ENCODE peak calls at places on chromosome 3, in four cellular contexts. B is uterus, L is endothelial cell of umbilical vein, D is upper lobe of right lung. R is an unnamed sample. For H3K36me3, the result is how much of the 10 kb centered on the place peaks cover.

GRCh38 chr3:129929383-129929782 is 35.9 kb upstream of the TMCC1 start:
- DNase-seq in B (no peak), L (no peak), D (no peak), R (no peak)

GRCh38 chr3:149493315-149494021 is 19.0 kb downstream of the TM4SF4 start:
- DNase-seq in B (no peak), L (no peak), D (no peak), R (no peak)

GRCh38 chr3:120198305-120198878 is 86.6 kb downstream of the GPR156 start:
- DNase-seq in B (no peak), L (peak), D (no peak), R (no peak)

GRCh38 chr3:182414586-182414985 is 378.7 kb upstream of the ATP11B start:
- DNase-seq in B (no peak), L (no peak), D (no peak), R (no peak)

GRCh38 chr3:149273096-149273751 is 51.6 kb upstream of the CP start:
- DNase-seq in B (peak), L (peak), D (no peak), R (no peak)

GRCh38 chr3:117219296-117219695 is 509.7 kb downstream of the TUSC7 start:
- DNase-seq in B (no peak), L (no peak), D (no peak), R (no peak)

GRCh38 chr3:56980798-56981390 is 79.6 kb upstream of the SPATA12 start:
- DNase-seq in B (peak), L (peak), D (no peak), R (no peak)

GRCh38 chr3:161915283-161915682 is 418.7 kb downstream of the OTOL1 start:
- DNase-seq in B (no peak), L (no peak), D (no peak), R (no peak)

GRCh38 chr3:126269360-126269759 is 87.8 kb downstream of the KLF15 start:
- DNase-seq in B (no peak), L (no peak), D (no peak), R (no peak)

GRCh38 chr3:188734395-188734794 is 437.4 kb upstream of the TPRG1 start:
- DNase-seq in B (no peak), L (peak), D (no peak), R (no peak)

GRCh38 chr3:101780661-101781060 is 1.6 kb downstream of the NXPE3 start:
- DNase-seq in B (no peak), L (peak), D (no peak), R (no peak)

GRCh38 chr3:195540526-195540925 is 2.6 kb downstream of the PPP1R2 start:
- DNase-seq in B (no peak), L (no peak), D (no peak), R (no peak)

GRCh38 chr3:129736070-129736469 is 129.6 kb upstream of the PLXND1 start:
- DNase-seq in B (no peak), L (no peak), D (no peak), R (no peak)

GRCh38 chr3:10723991-10724390 is 92.0 kb upstream of the SLC6A11 start:
- DNase-seq in B (no peak), L (no peak), D (no peak), R (no peak)

GRCh38 chr3:134362670-134363380 is 11.4 kb downstream of the AMOTL2 start:
- DNase-seq in B (no peak), L (no peak), D (peak), R (no peak)

GRCh38 chr3:159732172-159733111 is 256.2 kb upstream of the IL12A start:
- DNase-seq in B (no peak), L (peak), D (no peak), R (no peak)

DNA sequence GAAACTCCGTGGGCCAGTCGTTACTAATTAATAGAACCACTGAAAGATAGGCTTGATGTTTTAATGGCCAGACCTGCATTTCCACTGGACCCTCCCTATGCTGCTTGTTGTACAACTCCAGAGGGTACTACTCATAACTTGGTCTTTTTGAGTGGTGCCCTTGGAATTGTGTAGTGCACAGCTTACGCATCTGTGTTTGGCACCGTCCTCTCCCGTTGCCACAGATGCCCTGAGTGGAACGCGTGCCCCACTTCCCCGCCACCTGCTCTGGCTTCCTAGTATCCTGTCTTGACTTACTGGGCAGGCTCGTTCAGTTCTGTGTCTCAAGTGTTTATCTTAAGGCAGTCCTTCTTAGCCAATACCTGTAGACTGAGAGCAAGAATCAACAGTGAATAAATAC is 78.7 kb downstream of the USP13 start:
- DNase-seq in B (no peak), L (no peak), D (peak), R (no peak)
- H3K27ac ChIP-seq in B (no peak), L (no peak), D (peak), R (no peak)

GRCh38 chr3:123785602-123786001 is 98.5 kb downstream of the MYLK start:
- DNase-seq in B (no peak), L (no peak), D (no peak), R (no peak)
- H3K36me3 ChIP-seq in B (under half), L (under half), D (under half), R (under half)

GRCh38 chr3:61452536-61452991 is 108.8 kb upstream of the PTPRG start:
- DNase-seq in B (no peak), L (no peak), D (no peak), R (no peak)
- H3K27ac ChIP-seq in B (no peak), L (no peak), D (no peak), R (no peak)

GRCh38 chr3:30282052-30282708 is 324.2 kb upstream of the TGFBR2 start:
- DNase-seq in B (no peak), L (peak), D (no peak), R (no peak)
- H3K36me3 ChIP-seq in B (under half), L (under half), D (under half), R (under half)

GRCh38 chr3:17552351-17552750 is 190.1 kb downstream of the TBC1D5 start:
- DNase-seq in B (no peak), L (no peak), D (no peak), R (no peak)
- H3K27ac ChIP-seq in B (no peak), L (no peak), D (no peak), R (no peak)

DNA sequence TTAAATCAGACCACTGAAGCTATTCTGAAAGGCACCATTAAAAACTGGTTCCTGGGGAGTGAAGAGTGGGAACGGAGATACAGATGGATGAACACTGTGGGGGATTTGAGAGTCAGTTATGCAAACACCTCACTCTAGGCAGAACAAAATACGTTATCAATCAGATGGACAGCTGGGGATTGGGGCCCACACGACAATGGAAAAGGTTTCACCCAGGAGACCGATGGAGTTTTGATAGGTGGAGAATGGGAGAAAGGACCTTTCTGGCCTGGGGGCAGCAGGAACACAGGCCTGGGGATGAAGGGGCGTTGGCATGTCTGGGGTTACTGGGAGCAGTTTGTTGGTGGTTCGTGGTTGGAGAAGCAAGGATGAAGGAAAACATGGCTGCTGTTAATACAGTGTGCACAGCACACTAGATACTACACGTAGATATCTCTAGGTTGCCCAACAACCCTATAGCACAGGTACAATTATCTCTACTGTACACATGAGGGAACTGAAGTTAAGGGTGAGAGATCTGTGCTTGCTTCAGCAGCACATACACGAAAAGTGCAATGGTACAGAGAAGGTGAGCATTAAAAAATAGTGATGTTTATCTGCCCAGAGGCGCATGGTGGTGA is 16.5 kb downstream of the ST6GAL1 start:
- DNase-seq in B (no peak), L (no peak), D (no peak), R (no peak)
- H3K36me3 ChIP-seq in B (under half), L (under half), D (under half), R (under half)

GRCh38 chr3:69058180-69058946 is 6.2 kb upstream of the TMF1 start:
- DNase-seq in B (no peak), L (no peak), D (no peak), R (no peak)

GRCh38 chr3:69058947-69059224 is 6.8 kb upstream of the TMF1 start:
- DNase-seq in B (no peak), L (no peak), D (no peak), R (no peak)

GRCh38 chr3:69063636-69064035 is 11.5 kb upstream of the TMF1 start:
- DNase-seq in B (no peak), L (no peak), D (no peak), R (no peak)

GRCh38 chr3:69065318-69065964 is 13.3 kb upstream of the TMF1 start:
- DNase-seq in B (no peak), L (no peak), D (no peak), R (no peak)

GRCh38 chr3:69059688-69060087 is 7.6 kb upstream of the TMF1 start:
- DNase-seq in B (no peak), L (no peak), D (no peak), R (no peak)
- H3K27ac ChIP-seq in B (no peak), L (no peak), D (no peak), R (no peak)

DNA sequence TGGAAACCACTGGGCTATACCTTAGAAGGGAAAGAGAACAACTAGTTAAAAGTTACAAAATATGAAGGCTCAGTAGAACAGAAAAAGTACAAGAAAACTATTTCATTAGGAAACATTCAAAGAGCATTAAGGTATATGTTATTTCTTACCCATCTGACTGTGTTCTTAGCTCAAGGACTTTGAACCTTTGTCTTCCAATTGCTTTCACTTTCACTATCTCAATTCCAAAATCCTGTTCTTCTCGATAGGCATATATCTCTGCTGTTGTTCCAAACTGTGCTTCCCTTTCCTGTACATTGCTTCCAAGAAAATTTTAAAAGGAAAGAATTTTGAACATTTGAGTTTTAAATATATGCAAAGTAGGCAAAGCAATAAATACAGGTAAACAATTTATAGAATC is 6.9 kb downstream of the CRBN start:
- DNase-seq in B (no peak), L (peak), D (no peak), R (no peak)
- H3K36me3 ChIP-seq in B (under half), L (under half), D (half or more), R (under half)

GRCh38 chr3:105933871-105934270 is 65.1 kb upstream of the CBLB start:
- DNase-seq in B (no peak), L (no peak), D (no peak), R (no peak)

GRCh38 chr3:105938826-105939225 is 70.0 kb upstream of the CBLB start:
- DNase-seq in B (no peak), L (no peak), D (no peak), R (no peak)

DNA sequence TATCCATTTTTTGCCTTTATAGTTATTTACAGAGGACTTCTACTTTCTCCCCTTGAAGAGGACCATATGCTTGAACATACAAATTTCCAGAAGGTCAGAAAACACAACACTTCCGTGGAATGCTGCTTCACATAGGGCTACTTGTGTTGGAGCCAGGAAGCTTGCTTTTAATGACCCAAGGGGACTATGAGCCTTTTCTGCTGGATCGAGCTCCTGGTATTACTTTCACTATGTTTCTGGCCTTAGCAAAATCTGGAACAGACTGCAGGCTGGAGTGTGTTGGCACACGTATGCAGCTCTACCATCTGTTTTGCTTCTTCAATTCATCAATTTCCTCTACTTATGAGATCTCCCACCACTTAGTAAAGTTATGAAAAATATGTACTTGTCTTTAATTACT is 69.3 kb upstream of the CBLB start:
- DNase-seq in B (no peak), L (no peak), D (no peak), R (no peak)
- H3K27ac ChIP-seq in B (no peak), L (no peak), D (no peak), R (no peak)